ENCODE peak calls at places on chromosomes 13 and 19, in five cellular contexts. W, E, J, K and G are unnamed samples.

GRCh38 chr19:44644391-44645016 is 794 bp downstream of the PVR start:
- DNase-seq in W (peak), J (no peak), K (no peak), E (no peak), G (peak)

GRCh38 chr13:108302279-108302678 is 32.8 kb downstream of the TNFSF13B start:
- DNase-seq in E (no peak), W (no peak), K (no peak), J (no peak), G (no peak)

GRCh38 chr19:5956728-5957127 is 21.2 kb downstream of the RANBP3 start:
- DNase-seq in K (no peak), E (no peak), J (no peak), W (no peak), G (no peak)

GRCh38 chr13:28817204-28817603 is 2.9 kb upstream of the MTUS2 start:
- DNase-seq in J (no peak), K (no peak), E (no peak), W (no peak), G (no peak)

GRCh38 chr19:3383121-3383722 is 16.8 kb downstream of the NFIC start:
- DNase-seq in W (no peak), J (no peak), K (peak), E (no peak), G (no peak)

GRCh38 chr13:92677571-92677970 is 549.0 kb upstream of the GPC6 start:
- DNase-seq in K (peak), J (no peak), W (no peak), E (no peak), G (no peak)

GRCh38 chr13:86446311-86446710 is 647.1 kb upstream of the SLITRK6 start:
- DNase-seq in K (no peak), W (no peak), E (no peak), J (no peak), G (no peak)

GRCh38 chr19:55383789-55384575 is at the start of gene TMEM238:
- DNase-seq in J (peak), E (peak), K (peak), W (peak), G (peak)

GRCh38 chr19:4581381-4582111 is 22.1 kb upstream of the SEMA6B start:
- DNase-seq in W (peak), E (no peak), K (no peak), J (no peak), G (no peak)

GRCh38 chr19:40150170-40150569 is 41.1 kb upstream of the MAP3K10 start:
- DNase-seq in W (no peak), J (no peak), E (no peak), K (no peak), G (peak)

GRCh38 chr13:30148171-30148754 is 159.1 kb downstream of the KATNAL1 start:
- DNase-seq in K (no peak), J (no peak), W (no peak), E (peak), G (no peak)

GRCh38 chr19:46639356-46640061 is 3.5 kb upstream of the GNG8 start:
- DNase-seq in K (peak), E (no peak), W (peak), J (no peak), G (peak)

GRCh38 chr19:966481-967088 is 17.6 kb upstream of the WDR18 start:
- DNase-seq in J (no peak), K (no peak), W (no peak), E (no peak), G (no peak)

GRCh38 chr19:2952953-2953481 is 8.2 kb upstream of the ZNF77 start:
- DNase-seq in E (no peak), J (no peak), K (no peak), W (no peak), G (no peak)

GRCh38 chr13:22027561-22027960 is 356.7 kb downstream of the FGF9 start:
- DNase-seq in E (no peak), K (no peak), J (no peak), W (peak), G (no peak)